ENCODE peak calls at places on chromosomes 1 and 21, in eight cellular contexts. Y is psoas muscle; F is CD8-positive, alpha-beta T cell; H is pancreas; L is ascending aorta; T is tibial nerve; V is A549; D is neural progenitor cell. Z is an unnamed sample.

GRCh38 chr1:43639990-43640794 is 9.8 kb upstream of the KDM4A start:
- DNase-seq in Y (no peak), F (no peak), H (no peak), L (no peak), T (no peak), V (no peak), D (no peak), Z (no peak)

GRCh38 chr1:151993734-151994496 is at the start of gene S100A10:
- DNase-seq in Y (peak; percentile 80), F (peak; percentile 85), H (peak; percentile 73), L (peak; percentile 85), T (peak; percentile 60), V (no peak), D (peak; percentile 75), Z (peak; percentile 46)

GRCh38 chr1:110190282-110190929 is 19.7 kb upstream of the KCNC4 start:
- DNase-seq in Y (no peak), F (no peak), H (peak; percentile 71), L (peak; percentile 72), T (no peak), V (no peak), D (no peak), Z (no peak)

GRCh38 chr1:150221552-150221951 is 14.4 kb downstream of the ANP32E start:
- DNase-seq in Y (no peak), F (no peak), H (no peak), L (no peak), T (no peak), V (peak; percentile 36), D (no peak), Z (no peak)

GRCh38 chr1:174748603-174749002 is 251.1 kb upstream of the CACYBP start:
- DNase-seq in Y (no peak), F (no peak), H (no peak), L (no peak), T (no peak), V (no peak), D (no peak), Z (no peak)

GRCh38 chr1:189678779-189679178 is 798.9 kb downstream of the BRINP3 start:
- DNase-seq in Y (no peak), F (no peak), H (no peak), L (no peak), T (no peak), V (no peak), D (no peak), Z (no peak)

GRCh38 chr1:44283524-44284173 is 70.4 kb downstream of the DMAP1 start:
- DNase-seq in Y (no peak), F (no peak), H (peak; percentile 67), L (no peak), T (no peak), V (peak; percentile 7), D (no peak), Z (no peak)

GRCh38 chr1:177256153-177256814 is 85.5 kb downstream of the BRINP2 start:
- DNase-seq in Y (peak; percentile 57), F (no peak), H (peak; percentile 69), L (peak; percentile 64), T (no peak), V (peak; percentile 33), D (peak; percentile 82), Z (no peak)

GRCh38 chr1:89929467-89930063 is 65.3 kb upstream of the ZNF326 start:
- DNase-seq in Y (no peak), F (no peak), H (no peak), L (no peak), T (no peak), V (no peak), D (no peak), Z (no peak)

GRCh38 chr1:192604979-192605620 is 29.5 kb downstream of the RGS1 start:
- DNase-seq in Y (no peak), F (no peak), H (no peak), L (no peak), T (no peak), V (no peak), D (no peak), Z (no peak)

GRCh38 chr1:204645666-204646065 is 39.9 kb downstream of the LRRN2 start:
- DNase-seq in Y (no peak), F (no peak), H (no peak), L (no peak), T (no peak), V (no peak), D (no peak), Z (no peak)

GRCh38 chr1:90561384-90561783 is 155.7 kb downstream of the BARHL2 start:
- DNase-seq in Y (no peak), F (no peak), H (no peak), L (no peak), T (no peak), V (no peak), D (no peak), Z (no peak)

GRCh38 chr1:206635983-206636354 is 633 bp downstream of the DYRK3 start:
- DNase-seq in Y (no peak), F (no peak), H (no peak), L (no peak), T (no peak), V (peak; percentile 35), D (no peak), Z (no peak)

GRCh38 chr1:170385750-170386149 is 146.2 kb upstream of the GORAB start:
- DNase-seq in Y (no peak), F (no peak), H (no peak), L (no peak), T (no peak), V (no peak), D (no peak), Z (no peak)

GRCh38 chr1:41733021-41733420 is 185.7 kb downstream of the HIVEP3 start:
- DNase-seq in Y (no peak), F (no peak), H (no peak), L (no peak), T (no peak), V (no peak), D (no peak), Z (no peak)

GRCh38 chr21:27132270-27132669 is 165.4 kb upstream of the ADAMTS5 start:
- DNase-seq in Y (no peak), F (no peak), H (no peak), L (no peak), T (no peak), V (no peak), D (peak; percentile 2), Z (no peak)

GRCh38 chr21:42543106-42543847 is 29.6 kb downstream of the SLC37A1 start:
- DNase-seq in Y (no peak), F (no peak), H (no peak), L (no peak), T (no peak), V (no peak), D (no peak), Z (no peak)

GRCh38 chr1:13487143-13487868 is 26.5 kb downstream of the LRRC38 start:
- DNase-seq in Y (peak; percentile 82), F (no peak), H (no peak), L (no peak), T (no peak), V (no peak), D (no peak), Z (no peak)

GRCh38 chr1:150164224-150164623 is 14.5 kb downstream of the PLEKHO1 start:
- DNase-seq in Y (peak; percentile 32), F (no peak), H (no peak), L (no peak), T (no peak), V (no peak), D (no peak), Z (no peak)

GRCh38 chr1:52670599-52670998 is 27.5 kb downstream of the COA7 start:
- DNase-seq in Y (no peak), F (no peak), H (no peak), L (no peak), T (no peak), V (no peak), D (no peak), Z (no peak)

GRCh38 chr21:42127164-42128125 is 56.3 kb downstream of the UMODL1 start:
- DNase-seq in Y (no peak), F (no peak), H (no peak), L (no peak), T (no peak), V (no peak), D (no peak), Z (no peak)

GRCh38 chr1:114094303-114094663 is 59.4 kb downstream of the SYT6 start:
- DNase-seq in Y (no peak), F (no peak), H (no peak), L (no peak), T (no peak), V (no peak), D (no peak), Z (no peak)

GRCh38 chr1:78617615-78618026 is 2.6 kb upstream of the IFI44L start:
- DNase-seq in Y (peak; percentile 53), F (peak; percentile 47), H (peak; percentile 69), L (peak; percentile 76), T (peak; percentile 37), V (peak; percentile 13), D (peak; percentile 90), Z (peak; percentile 15)

GRCh38 chr21:32073593-32073992 is 200.8 kb downstream of the HUNK start:
- DNase-seq in Y (no peak), F (no peak), H (no peak), L (no peak), T (no peak), V (no peak), D (no peak), Z (no peak)
- H3K4me3 ChIP-seq in Y (no peak overlapping the region), F (no peak overlapping the region), H (no peak overlapping the region), L (no peak overlapping the region), T (no peak overlapping the region), V (no peak overlapping the region), D (no peak overlapping the region), Z (no peak overlapping the region)

DNA sequence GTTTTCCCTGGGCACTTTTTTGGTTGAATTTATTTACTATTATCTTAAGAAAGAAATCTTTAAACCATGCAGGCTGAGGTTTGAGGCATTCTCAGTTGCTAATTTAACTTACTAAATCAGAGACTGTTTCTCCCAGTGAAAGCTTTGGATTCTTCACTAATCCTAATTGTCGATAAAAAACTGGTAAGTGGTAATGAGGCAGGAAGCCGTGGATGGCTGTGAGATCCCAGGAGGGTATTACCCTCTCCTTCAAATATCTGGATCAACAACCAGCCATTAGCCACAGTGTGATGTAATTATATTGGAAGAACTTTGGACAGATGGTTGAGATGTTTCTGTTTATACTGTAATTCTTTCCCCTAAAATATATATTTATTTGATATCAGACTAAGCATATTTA is 485.0 kb downstream of the DISC1 start:
- DNase-seq in Y (no peak), F (no peak), H (no peak), L (no peak), T (no peak), V (no peak), D (no peak), Z (no peak)
- H3K27ac ChIP-seq in Y (no peak overlapping the region), F (no peak overlapping the region), H (no peak overlapping the region), L (no peak overlapping the region), T (no peak overlapping the region), V (no peak overlapping the region), D (no peak overlapping the region), Z (no peak overlapping the region)

DNA sequence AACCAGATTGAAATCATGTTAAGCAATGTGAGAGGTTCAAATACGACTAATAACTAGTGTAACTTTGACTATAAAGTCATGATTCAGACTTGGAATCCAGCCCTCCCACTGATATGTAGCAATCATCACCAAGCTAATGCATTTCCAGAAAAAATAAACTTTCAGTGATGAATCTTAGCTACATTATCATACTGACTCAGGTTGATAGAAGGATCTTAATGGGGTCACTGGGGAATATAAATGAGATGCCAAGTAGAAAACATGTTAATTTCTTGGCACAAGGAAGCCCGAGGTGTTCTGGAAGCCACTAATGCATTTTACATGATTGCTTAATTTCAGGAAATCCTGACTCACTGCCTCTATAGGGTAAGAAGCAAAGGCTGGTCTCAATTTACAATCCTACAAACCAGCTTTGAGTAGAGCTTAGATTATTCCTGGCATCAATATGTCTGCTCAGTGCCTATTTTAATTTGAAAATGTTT is 67.7 kb downstream of the SELENOF start:
- DNase-seq in Y (no peak), F (no peak), H (no peak), L (no peak), T (no peak), V (no peak), D (no peak), Z (no peak)
- H3K4me3 ChIP-seq in Y (no peak overlapping the region), F (no peak overlapping the region), H (no peak overlapping the region), L (no peak overlapping the region), T (no peak overlapping the region), V (no peak overlapping the region), D (no peak overlapping the region), Z (no peak overlapping the region)

GRCh38 chr1:243489164-243489527 is 233.3 kb downstream of the SDCCAG8 start:
- DNase-seq in Y (no peak), F (no peak), H (no peak), L (no peak), T (no peak), V (no peak), D (no peak), Z (no peak)
- H3K27ac ChIP-seq in Y (no peak overlapping the region), F (no peak overlapping the region), H (no peak overlapping the region), L (no peak overlapping the region), T (no peak overlapping the region), V (no peak overlapping the region), D (no peak overlapping the region), Z (no peak overlapping the region)

Z was measured in thoracic aorta.